ENCODE peak calls at places on chromosomes 7 and 10, in four cellular contexts. S is K562, T is WTC11, B is HepG2. I is an unnamed sample.

GRCh38 chr7:152709307-152710133 is 33.6 kb upstream of the XRCC2 start:
- DNase-seq in S (peak; percentile 39), T (no peak), B (no peak), I (no peak)

GRCh38 chr10:79221110-79222051 is 125.9 kb upstream of the PPIF start:
- DNase-seq in S (peak; percentile 59), T (peak; percentile 40), B (no peak), I (no peak)

GRCh38 chr7:140403878-140404564 is at the start of gene RAB19:
- DNase-seq in S (no peak), T (peak; percentile 82), B (no peak), I (no peak)

GRCh38 chr7:159229683-159230475 is 85.2 kb upstream of the VIPR2 start:
- DNase-seq in S (no peak), T (no peak), B (peak; percentile 50), I (no peak)

GRCh38 chr10:102313221-102313896 is 68.0 kb downstream of the GBF1 start:
- DNase-seq in S (no peak), T (no peak), B (no peak), I (peak; percentile 45)

GRCh38 chr10:109866995-109867635 is 56.2 kb downstream of the XPNPEP1 start:
- DNase-seq in S (no peak), T (no peak), B (no peak), I (no peak)

GRCh38 chr7:116984917-116985316 is 31.6 kb downstream of the ST7 start:
- DNase-seq in S (peak; percentile 69), T (no peak), B (peak; percentile 27), I (peak; percentile 18)

GRCh38 chr10:88901610-88902327 is 21.7 kb downstream of the STAMBPL1 start:
- DNase-seq in S (no peak), T (no peak), B (no peak), I (no peak)

GRCh38 chr7:99209781-99210180 is 1.9 kb upstream of the KPNA7 start:
- DNase-seq in S (no peak), T (no peak), B (no peak), I (no peak)

GRCh38 chr7:137539111-137539715 is 195.7 kb upstream of the PTN start:
- DNase-seq in S (no peak), T (no peak), B (no peak), I (no peak)

GRCh38 chr7:74544706-74545469 is 91.2 kb downstream of the GTF2IRD1 start:
- DNase-seq in S (peak; percentile 71), T (peak; percentile 65), B (peak; percentile 44), I (peak; percentile 44)

GRCh38 chr7:112510032-112510742 is 29.4 kb downstream of the LSMEM1 start:
- DNase-seq in S (no peak), T (no peak), B (no peak), I (no peak)

GRCh38 chr7:46173526-46174191 is 252.6 kb upstream of the IGFBP3 start:
- DNase-seq in S (no peak), T (no peak), B (no peak), I (no peak)

GRCh38 chr10:118850418-118851061 is 95.8 kb upstream of the CACUL1 start:
- DNase-seq in S (peak; percentile 49), T (peak; percentile 89), B (peak; percentile 38), I (peak; percentile 79)

GRCh38 chr10:30865141-30865926 is 166.3 kb downstream of the ZNF438 start:
- DNase-seq in S (no peak), T (no peak), B (no peak), I (no peak)

GRCh38 chr10:95249467-95249866 is 41.3 kb downstream of the PDLIM1 start:
- DNase-seq in S (no peak), T (no peak), B (no peak), I (no peak)

GRCh38 chr7:130433336-130433735 is 7.5 kb downstream of the CEP41 start:
- DNase-seq in S (no peak), T (no peak), B (no peak), I (no peak)

GRCh38 chr10:119331031-119331430 is 123.7 kb downstream of the GRK5 start:
- DNase-seq in S (no peak), T (no peak), B (no peak), I (no peak)

GRCh38 chr10:43707755-43708154 is 59.1 kb upstream of the ZNF32 start:
- DNase-seq in S (no peak), T (no peak), B (no peak), I (no peak)

GRCh38 chr10:61592581-61592980 is 70.1 kb upstream of the CABCOCO1 start:
- DNase-seq in S (peak; percentile 40), T (peak; percentile 38), B (peak; percentile 27), I (peak; percentile 50)

GRCh38 chr10:132037676-132037975 is 28.1 kb upstream of the JAKMIP3 start:
- DNase-seq in S (no peak), T (peak; percentile 58), B (no peak), I (no peak)

GRCh38 chr7:7956531-7957221 is 11.9 kb upstream of the GLCCI1 start:
- DNase-seq in S (no peak), T (no peak), B (no peak), I (no peak)
- TF ChIP-seq ELF4 in S (no peak), T (no peak), B (no peak), I (no peak)

GRCh38 chr7:2680256-2680655 is 7.7 kb upstream of the AMZ1 start:
- DNase-seq in S (no peak), T (no peak), B (no peak), I (no peak)

GRCh38 chr7:2680792-2681490 is 7.1 kb upstream of the AMZ1 start:
- DNase-seq in S (peak; percentile 85), T (peak; percentile 89), B (peak; percentile 55), I (peak; percentile 82)

GRCh38 chr7:2684501-2684900 is 3.5 kb upstream of the AMZ1 start:
- DNase-seq in S (no peak), T (no peak), B (no peak), I (no peak)

GRCh38 chr7:2686101-2686500 is 1.9 kb upstream of the AMZ1 start:
- DNase-seq in S (no peak), T (no peak), B (no peak), I (no peak)

GRCh38 chr7:2681954-2682799 is 5.8 kb upstream of the AMZ1 start:
- DNase-seq in S (no peak), T (no peak), B (no peak), I (no peak)
- TF ChIP-seq ELF4 in S (no peak), T (no peak), B (no peak), I (no peak)

GRCh38 chr10:130363899-130364298 is 227.7 kb downstream of the GLRX3 start:
- DNase-seq in S (no peak), T (no peak), B (no peak), I (no peak)
- TF ChIP-seq ELF4 in S (no peak), T (no peak), B (no peak), I (no peak)

GRCh38 chr10:86655173-86655540 is 810 bp downstream of the OPN4 start:
- DNase-seq in S (no peak), T (no peak), B (no peak), I (no peak)

GRCh38 chr10:86653987-86654386 is 360 bp upstream of the OPN4 start:
- DNase-seq in S (no peak), T (no peak), B (no peak), I (no peak)

GRCh38 chr10:86654411-86655172 is at the start of gene OPN4:
- DNase-seq in S (no peak), T (no peak), B (no peak), I (no peak)

GRCh38 chr10:86657011-86657395 is 2.7 kb downstream of the OPN4 start:
- DNase-seq in S (no peak), T (no peak), B (no peak), I (no peak)

DNA sequence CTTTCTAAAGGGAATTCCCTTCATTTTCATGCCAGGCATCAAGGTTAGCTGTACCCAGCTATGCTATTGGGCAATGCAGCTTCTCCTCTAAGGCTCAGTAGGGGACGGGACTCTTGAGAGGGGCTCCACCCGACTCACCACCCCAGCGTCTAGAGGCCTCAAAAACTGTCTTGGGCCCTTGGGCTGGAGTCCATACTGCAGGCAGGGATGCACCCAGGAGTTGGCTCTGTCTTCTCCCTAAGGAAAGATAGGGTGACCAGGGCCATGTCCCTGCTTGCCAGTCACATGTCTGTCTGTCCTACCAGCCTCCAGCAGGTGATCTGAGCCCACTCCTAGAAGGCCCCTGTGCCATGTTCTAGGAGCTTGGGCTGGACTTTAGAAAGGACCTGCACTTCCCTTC is 1.2 kb downstream of the OPN4 start:
- DNase-seq in S (no peak), T (peak; percentile 7), B (no peak), I (no peak)
- TF ChIP-seq ELF4 in S (no peak), T (no peak), B (no peak), I (no peak)

GRCh38 chr7:70267381-70267780 is 669.1 kb downstream of the AUTS2 start:
- DNase-seq in S (no peak), T (no peak), B (no peak), I (no peak)
- TF ChIP-seq ELF4 in S (no peak), T (no peak), B (no peak), I (no peak)

GRCh38 chr10:126520918-126521317 is 132.6 kb upstream of the ADAM12 start:
- DNase-seq in S (no peak), T (no peak), B (no peak), I (no peak)

GRCh38 chr10:126519992-126520391 is 131.7 kb upstream of the ADAM12 start:
- DNase-seq in S (no peak), T (peak; percentile 17), B (no peak), I (no peak)

GRCh38 chr10:126518186-126519080 is 130.2 kb upstream of the ADAM12 start:
- DNase-seq in S (no peak), T (no peak), B (no peak), I (no peak)

GRCh38 chr10:126521354-126521753 is 133.1 kb upstream of the ADAM12 start:
- DNase-seq in S (no peak), T (no peak), B (peak; percentile 62), I (no peak)

DNA sequence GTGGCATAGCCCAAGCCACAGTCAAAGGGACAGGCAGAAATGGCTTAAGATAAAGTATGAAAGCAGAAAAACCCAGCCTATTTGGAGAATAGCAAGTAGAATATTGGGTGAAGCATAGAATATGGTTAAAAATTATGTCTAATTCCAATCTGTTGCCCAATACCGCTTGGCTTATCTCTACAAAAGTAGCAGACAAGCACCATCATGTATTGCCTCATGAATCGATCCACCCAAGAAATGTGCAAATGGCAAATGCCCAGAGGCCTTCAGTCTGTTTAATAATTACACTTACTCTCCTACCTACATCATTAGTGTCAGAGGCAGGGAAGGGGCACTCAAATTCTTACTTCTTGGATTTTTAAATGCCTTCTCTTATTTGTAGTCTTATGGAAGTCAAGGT is 130.9 kb upstream of the ADAM12 start:
- DNase-seq in S (no peak), T (no peak), B (no peak), I (no peak)
- TF ChIP-seq ELF4 in S (no peak), T (no peak), B (no peak), I (no peak)

DNA sequence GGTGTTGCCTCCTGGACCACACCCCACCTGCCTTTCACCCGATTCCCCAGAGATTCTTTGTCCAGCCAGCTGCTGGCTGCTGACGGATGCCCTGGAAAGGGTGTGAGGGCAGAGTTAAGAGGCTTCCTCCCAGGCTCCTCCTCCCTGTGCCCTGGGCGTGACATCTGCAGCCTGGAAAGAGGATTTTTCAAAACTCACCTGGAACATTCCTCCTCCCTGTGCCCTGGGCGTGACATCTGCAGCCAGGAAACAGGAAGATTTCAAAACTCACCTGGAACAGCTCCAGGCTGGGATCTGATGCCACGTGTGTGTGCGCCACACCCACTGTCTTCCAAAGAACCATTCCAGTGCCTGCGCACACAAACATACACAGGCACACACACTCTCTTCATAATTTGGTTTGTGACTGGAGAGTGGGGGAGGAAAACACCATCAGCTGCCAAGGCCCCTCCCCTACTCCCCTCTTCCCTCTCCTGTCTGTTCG is 5.2 kb downstream of the MARVELD1 start:
- DNase-seq in S (no peak), T (peak; percentile 20), B (peak; percentile 61), I (no peak)
- TF ChIP-seq ELF4 in S (no peak), T (no peak), B (no peak), I (no peak)